ENCODE peak calls at places on chromosomes 1 and 21, in ten cellular contexts. B is A549, M is H1, L is WTC11, J is endothelial cell of umbilical vein, C is HepG2, R is K562, P is SK-N-SH, V is HCT116, S is GM12878. Z is an unnamed sample.

GRCh38 chr1:34367954-34368353 is 191.2 kb downstream of the C1orf94 start:
- DNase-seq in B (no peak), M (no peak), L (no peak), J (no peak), C (no peak), R (no peak), P (no peak), V (no peak), S (no peak), Z (no peak)

GRCh38 chr1:7313081-7313546 is 458.0 kb upstream of the VAMP3 start:
- DNase-seq in B (no peak), M (no peak), L (no peak), J (no peak), C (no peak), R (no peak), P (peak), V (no peak), S (no peak), Z (no peak)

GRCh38 chr1:221775206-221775605 is 33.3 kb upstream of the DUSP10 start:
- DNase-seq in B (no peak), M (no peak), L (no peak), J (no peak), C (no peak), R (no peak), P (no peak), V (no peak), S (no peak), Z (no peak)

GRCh38 chr1:40401427-40402201 is 28.1 kb downstream of the SMAP2 start:
- DNase-seq in B (no peak), M (no peak), L (no peak), J (no peak), C (no peak), R (no peak), P (no peak), V (no peak), S (no peak), Z (no peak)

GRCh38 chr21:45363921-45364463 is 41.0 kb upstream of the COL18A1 start:
- DNase-seq in B (peak), M (no peak), L (no peak), J (peak), C (peak), R (peak), P (no peak), V (peak), S (peak), Z (peak)

GRCh38 chr1:16012590-16013219 is 5.1 kb downstream of the HSPB7 start:
- DNase-seq in B (peak), M (peak), L (peak), J (peak), C (peak), R (peak), P (peak), V (peak), S (peak), Z (peak)

GRCh38 chr1:215583185-215583692 is 16.1 kb downstream of the KCTD3 start:
- DNase-seq in B (no peak), M (no peak), L (peak), J (peak), C (no peak), R (no peak), P (no peak), V (no peak), S (no peak), Z (no peak)

GRCh38 chr1:72284084-72284397 is 1.7 kb upstream of the NEGR1 start:
- DNase-seq in B (no peak), M (no peak), L (no peak), J (no peak), C (no peak), R (no peak), P (no peak), V (no peak), S (no peak), Z (no peak)

GRCh38 chr1:115222616-115223402 is 115.2 kb downstream of the NGF start:
- DNase-seq in B (no peak), M (no peak), L (no peak), J (no peak), C (no peak), R (no peak), P (no peak), V (no peak), S (no peak), Z (no peak)

GRCh38 chr1:217133958-217134856 is 411.0 kb upstream of the ESRRG start:
- DNase-seq in B (no peak), M (no peak), L (peak), J (no peak), C (no peak), R (no peak), P (peak), V (no peak), S (no peak), Z (no peak)

GRCh38 chr1:58597076-58597475 is 20.0 kb upstream of the TACSTD2 start:
- DNase-seq in B (no peak), M (no peak), L (no peak), J (no peak), C (no peak), R (no peak), P (no peak), V (no peak), S (no peak), Z (no peak)

GRCh38 chr1:84687703-84688460 is 2.4 kb downstream of the SSX2IP start:
- DNase-seq in B (no peak), M (no peak), L (no peak), J (no peak), C (no peak), R (no peak), P (no peak), V (no peak), S (no peak), Z (peak)

GRCh38 chr1:228515200-228515834 is 28.1 kb downstream of the RNF187 start:
- DNase-seq in B (peak), M (no peak), L (no peak), J (peak), C (peak), R (peak), P (peak), V (peak), S (no peak), Z (peak)

GRCh38 chr1:173255214-173255813 is 48.2 kb upstream of the TNFSF4 start:
- DNase-seq in B (peak), M (no peak), L (peak), J (peak), C (peak), R (peak), P (peak), V (peak), S (peak), Z (peak)

GRCh38 chr1:184002071-184002470 is 35.5 kb downstream of the COLGALT2 start:
- DNase-seq in B (no peak), M (no peak), L (no peak), J (peak), C (peak), R (no peak), P (no peak), V (peak), S (no peak), Z (no peak)

GRCh38 chr21:45372732-45373355 is 32.1 kb upstream of the COL18A1 start:
- DNase-seq in B (no peak), M (no peak), L (no peak), J (no peak), C (no peak), R (no peak), P (no peak), V (no peak), S (no peak), Z (no peak)

GRCh38 chr1:235597867-235598553 is 51.6 kb downstream of the GNG4 start:
- DNase-seq in B (peak), M (no peak), L (no peak), J (peak), C (peak), R (peak), P (no peak), V (peak), S (no peak), Z (peak)

GRCh38 chr1:231040019-231040799 is at the start of gene FAM89A:
- DNase-seq in B (peak), M (no peak), L (peak), J (no peak), C (no peak), R (peak), P (peak), V (peak), S (no peak), Z (peak)

GRCh38 chr1:212749924-212750535 is 41.5 kb downstream of the NSL1 start:
- DNase-seq in B (peak), M (no peak), L (no peak), J (peak), C (peak), R (peak), P (peak), V (peak), S (peak), Z (peak)

GRCh38 chr1:178544531-178544930 is 31.6 kb downstream of the TEX35 start:
- DNase-seq in B (no peak), M (no peak), L (no peak), J (no peak), C (no peak), R (no peak), P (no peak), V (no peak), S (no peak), Z (no peak)

GRCh38 chr1:27536767-27537166 is 46.8 kb upstream of the WASF2 start:
- DNase-seq in B (no peak), M (no peak), L (peak), J (no peak), C (no peak), R (no peak), P (peak), V (no peak), S (no peak), Z (no peak)

GRCh38 chr1:110302836-110303235 is 36.3 kb upstream of the RBM15 start:
- DNase-seq in B (no peak), M (no peak), L (no peak), J (no peak), C (no peak), R (no peak), P (no peak), V (no peak), S (no peak), Z (no peak)

GRCh38 chr1:89309828-89310227 is 37.2 kb upstream of the GBP5 start:
- DNase-seq in B (no peak), M (no peak), L (no peak), J (no peak), C (no peak), R (no peak), P (no peak), V (no peak), S (no peak), Z (no peak)

GRCh38 chr21:41975391-41976272 is 21.8 kb upstream of the C2CD2 start:
- DNase-seq in B (no peak), M (no peak), L (peak), J (no peak), C (no peak), R (peak), P (no peak), V (no peak), S (no peak), Z (no peak)

GRCh38 chr1:56820755-56821461 is 1.7 kb upstream of the FYB2 start:
- DNase-seq in B (peak), M (peak), L (peak), J (peak), C (peak), R (peak), P (peak), V (peak), S (no peak), Z (peak)

GRCh38 chr1:121483961-121484424 is 299.2 kb downstream of the SRGAP2C start:
- DNase-seq in B (no peak), M (no peak), L (no peak), J (no peak), C (no peak), R (no peak), P (no peak), V (no peak), S (no peak), Z (peak)

GRCh38 chr1:65509912-65510680 is 89.6 kb downstream of the LEPR start:
- DNase-seq in B (no peak), M (no peak), L (no peak), J (peak), C (no peak), R (no peak), P (no peak), V (no peak), S (no peak), Z (no peak)

GRCh38 chr1:50959913-50960844 is at the start of gene FAF1:
- DNase-seq in B (peak), M (peak), L (peak), J (peak), C (peak), R (peak), P (peak), V (peak), S (peak), Z (peak)

DNA sequence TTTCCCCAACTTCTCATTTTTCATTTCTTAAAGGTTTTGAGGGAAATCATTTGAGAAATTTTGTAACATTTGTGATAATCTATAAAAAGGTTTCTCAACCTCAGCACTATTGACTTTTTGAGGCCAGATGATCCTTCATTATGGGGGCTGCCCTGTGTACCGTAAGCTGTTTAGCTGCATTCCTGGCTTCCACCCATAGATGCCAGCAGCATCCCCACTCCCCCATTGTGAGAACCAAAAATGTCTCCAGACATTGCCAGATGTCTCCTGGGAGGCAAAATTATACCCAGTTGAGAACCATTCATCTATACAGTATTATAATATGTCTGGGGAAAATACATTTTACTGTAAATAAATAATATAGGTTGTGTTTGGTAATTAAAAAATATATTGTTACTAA is 146.0 kb downstream of the PBX1 start:
- DNase-seq in B (no peak), M (no peak), L (no peak), J (no peak), C (no peak), R (no peak), P (peak), V (no peak), S (no peak), Z (peak)
- TF ChIP-seq MAX in B (no peak), M (no peak), L (no peak), J (no peak), C (no peak), R (no peak), P (no peak), V (no peak), S (no peak), Z (no peak)

GRCh38 chr1:197471248-197472035 is 203.4 kb downstream of the CRB1 start:
- DNase-seq in B (no peak), M (no peak), L (no peak), J (no peak), C (no peak), R (no peak), P (peak), V (no peak), S (no peak), Z (no peak)
- TF ChIP-seq MAX in B (no peak), M (no peak), L (no peak), J (no peak), C (no peak), R (no peak), P (no peak), V (no peak), S (no peak), Z (no peak)

GRCh38 chr1:165436994-165437393 is 7.9 kb downstream of the RXRG start:
- DNase-seq in B (no peak), M (no peak), L (no peak), J (no peak), C (no peak), R (no peak), P (no peak), V (no peak), S (no peak), Z (no peak)

GRCh38 chr1:165439287-165439686 is 5.6 kb downstream of the RXRG start:
- DNase-seq in B (no peak), M (no peak), L (peak), J (no peak), C (no peak), R (no peak), P (no peak), V (no peak), S (no peak), Z (no peak)

GRCh38 chr1:165431079-165431478 is 13.8 kb downstream of the RXRG start:
- DNase-seq in B (no peak), M (no peak), L (no peak), J (no peak), C (no peak), R (no peak), P (no peak), V (no peak), S (no peak), Z (no peak)

DNA sequence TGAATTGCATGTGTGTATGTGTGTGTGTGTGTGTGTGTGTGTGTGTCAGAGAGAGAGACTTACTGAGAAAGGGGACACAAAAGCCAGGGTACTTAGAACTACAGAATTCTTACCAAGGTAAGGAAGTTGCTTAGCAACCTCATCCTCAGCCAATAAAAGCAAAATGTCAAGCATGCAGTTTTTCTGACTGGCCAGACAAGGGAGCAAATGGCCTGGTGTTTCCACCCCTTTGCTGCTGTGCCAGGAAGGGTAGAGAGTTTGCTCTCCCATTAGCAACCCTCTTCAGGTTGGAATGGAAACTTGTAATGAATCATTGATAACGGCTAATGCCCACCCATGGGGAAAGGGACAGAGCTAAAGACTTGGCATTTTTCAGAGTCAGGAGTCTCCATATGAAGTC is 10.7 kb downstream of the RXRG start:
- DNase-seq in B (no peak), M (no peak), L (no peak), J (no peak), C (no peak), R (no peak), P (no peak), V (no peak), S (no peak), Z (no peak)
- TF ChIP-seq MAX in B (no peak), M (no peak), L (no peak), J (no peak), C (no peak), R (no peak), P (no peak), V (no peak), S (no peak), Z (no peak)

GRCh38 chr1:205677152-205677551 is 3.2 kb downstream of the SLC45A3 start:
- DNase-seq in B (no peak), M (no peak), L (no peak), J (no peak), C (peak), R (no peak), P (no peak), V (no peak), S (no peak), Z (no peak)

GRCh38 chr1:205681364-205681763 is 1.1 kb upstream of the SLC45A3 start:
- DNase-seq in B (no peak), M (no peak), L (no peak), J (no peak), C (no peak), R (no peak), P (no peak), V (no peak), S (no peak), Z (no peak)

GRCh38 chr1:205678286-205679111 is 1.8 kb downstream of the SLC45A3 start:
- DNase-seq in B (no peak), M (no peak), L (no peak), J (peak), C (no peak), R (peak), P (no peak), V (no peak), S (no peak), Z (no peak)

GRCh38 chr1:205676597-205676996 is 3.7 kb downstream of the SLC45A3 start:
- DNase-seq in B (no peak), M (no peak), L (no peak), J (no peak), C (no peak), R (no peak), P (no peak), V (no peak), S (no peak), Z (no peak)

DNA sequence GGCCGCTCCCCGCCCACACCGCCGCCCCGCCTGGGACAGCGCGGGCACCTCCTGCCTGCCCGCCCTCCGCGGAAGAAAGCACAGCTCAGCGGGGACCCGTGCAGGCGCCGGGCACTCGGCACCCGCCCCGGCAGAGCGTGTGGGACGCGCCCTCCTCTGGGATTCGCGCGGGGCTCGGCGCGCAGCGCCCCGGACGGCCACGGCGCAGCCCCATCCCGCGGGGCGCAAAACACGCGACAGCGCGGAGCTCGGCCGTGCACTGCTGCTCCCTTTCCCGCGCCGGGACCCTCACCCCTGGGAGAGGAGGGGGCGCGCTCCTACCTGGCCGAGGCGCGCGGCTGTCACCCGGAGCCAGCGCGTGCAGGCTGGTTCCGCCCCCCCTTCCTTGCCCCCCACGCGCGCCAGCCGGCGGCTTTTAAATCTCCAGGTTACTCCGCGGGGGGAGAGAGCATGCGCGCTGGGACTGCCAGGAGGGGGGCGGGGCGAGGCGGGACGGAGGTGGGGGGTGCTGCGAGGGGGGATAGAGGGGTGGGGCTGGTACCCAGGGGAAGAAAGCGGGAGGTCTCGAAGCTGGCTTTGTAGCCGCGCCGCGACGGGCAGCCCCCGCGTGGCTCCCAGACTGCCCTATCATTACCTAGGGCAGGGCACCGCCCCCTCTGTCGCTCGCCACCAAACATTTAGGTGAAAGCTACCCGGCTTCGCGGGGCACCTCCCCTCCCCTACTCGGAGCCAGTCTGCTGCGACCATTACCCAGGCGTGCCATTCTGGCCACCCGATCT is at the start of gene SLC45A3:
- DNase-seq in B (peak), M (no peak), L (peak), J (no peak), C (no peak), R (peak), P (peak), V (no peak), S (no peak), Z (peak)
- TF ChIP-seq MAX in B (peak), M (no peak), L (no peak), J (no peak), C (peak), R (peak), P (peak), V (peak), S (no peak), Z (peak)

DNA sequence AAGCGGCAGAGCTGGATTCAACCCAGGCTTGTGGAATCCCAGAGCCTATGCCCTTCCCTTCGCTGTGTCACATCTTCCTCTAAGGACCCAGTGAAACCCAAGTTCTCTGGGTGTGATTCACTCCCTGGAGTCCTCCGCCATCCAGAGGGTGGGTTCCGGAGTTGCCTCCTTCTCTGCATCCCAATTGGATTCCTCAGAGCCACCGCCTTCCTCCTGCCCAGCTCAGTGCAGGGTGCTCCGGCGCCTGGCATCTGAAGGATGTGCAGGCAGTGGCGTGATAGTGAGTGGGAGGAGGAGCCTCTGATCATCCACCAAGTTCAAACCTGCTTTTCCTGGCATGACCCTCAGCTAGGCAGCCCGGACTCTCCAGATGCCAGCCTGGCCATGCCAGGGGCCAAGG is 20.8 kb upstream of the RCC2 start:
- DNase-seq in B (no peak), M (no peak), L (no peak), J (no peak), C (no peak), R (no peak), P (no peak), V (no peak), S (no peak), Z (no peak)
- TF ChIP-seq MAX in B (no peak), M (no peak), L (no peak), J (no peak), C (no peak), R (no peak), P (no peak), V (peak), S (no peak), Z (no peak)

GRCh38 chr1:1784933-1785332 is 6.7 kb upstream of the NADK start:
- DNase-seq in B (no peak), M (no peak), L (no peak), J (no peak), C (no peak), R (no peak), P (no peak), V (no peak), S (no peak), Z (no peak)
- TF ChIP-seq MAX in B (no peak), M (no peak), L (no peak), J (no peak), C (no peak), R (no peak), P (no peak), V (no peak), S (no peak), Z (no peak)

Z was measured in NB4.